ENCODE peak calls at places on chromosomes 13 and 19, in nine cellular contexts. V, P, T, Q, H, A, Z, S and N are unnamed samples.
A peak's percentile ranks its signal among the peaks of the same experiment; 100 is the strongest.

GRCh38 chr13:40161931-40162330 is 504.5 kb downstream of the FOXO1 start:
- DNase-seq in V (no peak), P (no peak), T (no peak), Q (no peak), H (no peak), A (no peak), Z (no peak), S (no peak), N (no peak)

GRCh38 chr19:18420931-18421330 is 1.7 kb downstream of the SSBP4 start:
- DNase-seq in V (no peak), P (no peak), T (no peak), Q (no peak), H (no peak), A (no peak), Z (no peak), S (no peak), N (no peak)

GRCh38 chr13:50527612-50528509 is 315.6 kb downstream of the DLEU7 start:
- DNase-seq in V (no peak), P (peak; percentile 4), T (no peak), Q (no peak), H (peak; percentile 38), A (no peak), Z (no peak), S (no peak), N (no peak)

GRCh38 chr19:17041994-17042393 is 15.4 kb upstream of the CPAMD8 start:
- DNase-seq in V (no peak), P (no peak), T (no peak), Q (peak; percentile 70), H (no peak), A (no peak), Z (peak; percentile 9), S (no peak), N (peak; percentile 91)

GRCh38 chr13:113589251-113589960 is 4.9 kb downstream of the TFDP1 start:
- DNase-seq in V (peak; percentile 16), P (no peak), T (no peak), Q (peak; percentile 20), H (no peak), A (no peak), Z (no peak), S (no peak), N (peak; percentile 76)

GRCh38 chr19:15283141-15283885 is 49.0 kb downstream of the BRD4 start:
- DNase-seq in V (peak; percentile 52), P (no peak), T (no peak), Q (no peak), H (peak; percentile 61), A (peak; percentile 33), Z (no peak), S (no peak), N (no peak)

GRCh38 chr13:111912453-111912866 is 154.5 kb upstream of the SOX1 start:
- DNase-seq in V (no peak), P (no peak), T (no peak), Q (no peak), H (no peak), A (no peak), Z (no peak), S (peak; percentile 16), N (peak; percentile 76)

GRCh38 chr13:29958476-29958875 is 108.1 kb upstream of the UBL3 start:
- DNase-seq in V (no peak), P (no peak), T (no peak), Q (no peak), H (no peak), A (no peak), Z (no peak), S (no peak), N (no peak)

GRCh38 chr13:47215741-47216140 is 318.9 kb upstream of the HTR2A start:
- DNase-seq in V (no peak), P (peak; percentile 1), T (peak; percentile 11), Q (no peak), H (peak; percentile 71), A (peak; percentile 68), Z (peak; percentile 85), S (no peak), N (no peak)

GRCh38 chr13:109331898-109332297 is 454.5 kb downstream of the IRS2 start:
- DNase-seq in V (no peak), P (no peak), T (no peak), Q (no peak), H (no peak), A (no peak), Z (peak; percentile 87), S (no peak), N (no peak)

GRCh38 chr19:45972944-45973525 is 630 bp downstream of the NOVA2 start:
- DNase-seq in V (no peak), P (no peak), T (peak; percentile 50), Q (no peak), H (no peak), A (no peak), Z (no peak), S (no peak), N (no peak)

GRCh38 chr13:30551194-30551593 is 66.5 kb upstream of the USPL1 start:
- DNase-seq in V (no peak), P (peak; percentile 45), T (no peak), Q (no peak), H (peak; percentile 47), A (no peak), Z (peak; percentile 11), S (no peak), N (no peak)

GRCh38 chr19:38932425-38933179 is 1.9 kb downstream of the MRPS12 start:
- DNase-seq in V (no peak), P (peak; percentile 88), T (no peak), Q (no peak), H (peak; percentile 31), A (no peak), Z (no peak), S (no peak), N (no peak)

GRCh38 chr13:48154671-48155070 is 59.8 kb upstream of the MED4 start:
- DNase-seq in V (no peak), P (no peak), T (no peak), Q (no peak), H (no peak), A (no peak), Z (no peak), S (no peak), N (no peak)

GRCh38 chr13:21674271-21675009 is 3.6 kb downstream of the FGF9 start:
- DNase-seq in V (no peak), P (no peak), T (peak; percentile 64), Q (peak; percentile 33), H (no peak), A (no peak), Z (no peak), S (no peak), N (no peak)

GRCh38 chr19:8631425-8631819 is 989 bp downstream of the NFILZ start:
- DNase-seq in V (no peak), P (peak; percentile 95), T (no peak), Q (no peak), H (no peak), A (no peak), Z (no peak), S (no peak), N (peak; percentile 87)

GRCh38 chr13:93847162-93847561 is 620.6 kb downstream of the GPC6 start:
- DNase-seq in V (no peak), P (peak; percentile 29), T (no peak), Q (no peak), H (peak; percentile 72), A (peak; percentile 42), Z (peak; percentile 50), S (no peak), N (no peak)

GRCh38 chr19:35805518-35806102 is 7.0 kb downstream of the PRODH2 start:
- DNase-seq in V (no peak), P (no peak), T (no peak), Q (no peak), H (no peak), A (no peak), Z (no peak), S (no peak), N (no peak)

GRCh38 chr13:26971990-26972888 is 199.4 kb downstream of the USP12 start:
- DNase-seq in V (no peak), P (peak; percentile 80), T (no peak), Q (no peak), H (peak; percentile 25), A (no peak), Z (no peak), S (no peak), N (no peak)
- TF ChIP-seq CTCF in V (no peak), P (peak; percentile 42), T (no peak), Q (no peak), H (peak; percentile 72), A (peak; percentile 53), Z (peak; percentile 35), S (no peak), N (peak; percentile 42)

DNA sequence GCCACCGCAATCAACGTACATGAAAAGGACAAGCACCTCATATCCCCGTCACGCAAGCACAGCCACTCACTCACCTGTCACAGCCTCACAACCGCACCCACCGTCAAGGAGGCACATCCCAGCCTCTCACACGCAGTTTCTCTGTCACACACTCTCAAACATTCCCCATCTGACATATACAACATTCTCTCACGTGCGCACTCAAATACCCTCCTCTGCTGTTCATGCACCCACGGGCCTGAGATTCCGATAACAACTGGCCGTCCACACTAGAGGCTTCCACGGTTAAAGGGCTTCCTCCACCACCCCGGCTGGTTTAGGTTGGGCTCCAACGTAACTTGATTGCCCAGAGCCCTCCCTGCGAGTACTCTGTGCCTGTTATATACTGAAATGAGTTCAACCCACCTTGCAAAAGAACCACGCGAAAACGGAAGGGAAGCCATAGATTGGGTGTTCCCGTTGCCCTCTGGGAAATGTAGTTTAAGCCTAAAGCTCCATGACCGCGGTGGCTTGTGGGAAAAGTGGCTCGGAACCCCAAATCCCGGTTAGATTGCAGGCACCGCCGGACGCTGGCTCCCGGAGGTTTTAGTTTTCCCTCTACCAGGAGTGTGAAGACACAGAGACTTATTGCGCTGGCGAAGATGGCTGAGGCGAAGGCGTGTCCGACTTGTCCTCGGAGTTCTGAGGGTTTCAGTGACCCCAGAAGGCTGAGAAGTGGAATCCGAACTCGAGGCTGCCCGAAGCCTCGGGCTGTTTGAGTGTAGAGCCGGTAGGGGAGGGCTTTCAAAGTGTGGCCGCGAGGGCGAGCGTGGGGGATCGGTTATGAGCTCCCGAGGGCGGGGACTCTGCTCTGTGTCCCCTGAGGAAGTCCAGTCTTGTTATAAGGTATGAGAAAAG is at the start of gene ZNF573:
- DNase-seq in V (peak; percentile 81), P (peak; percentile 96), T (peak; percentile 84), Q (peak; percentile 91), H (peak; percentile 86), A (peak; percentile 65), Z (peak; percentile 84), S (peak; percentile 87), N (peak; percentile 91)
- TF ChIP-seq CTCF in V (peak; percentile 29), P (no peak), T (no peak), Q (no peak), H (peak; percentile 15), A (peak; percentile 35), Z (peak; percentile 8), S (no peak), N (no peak)

DNA sequence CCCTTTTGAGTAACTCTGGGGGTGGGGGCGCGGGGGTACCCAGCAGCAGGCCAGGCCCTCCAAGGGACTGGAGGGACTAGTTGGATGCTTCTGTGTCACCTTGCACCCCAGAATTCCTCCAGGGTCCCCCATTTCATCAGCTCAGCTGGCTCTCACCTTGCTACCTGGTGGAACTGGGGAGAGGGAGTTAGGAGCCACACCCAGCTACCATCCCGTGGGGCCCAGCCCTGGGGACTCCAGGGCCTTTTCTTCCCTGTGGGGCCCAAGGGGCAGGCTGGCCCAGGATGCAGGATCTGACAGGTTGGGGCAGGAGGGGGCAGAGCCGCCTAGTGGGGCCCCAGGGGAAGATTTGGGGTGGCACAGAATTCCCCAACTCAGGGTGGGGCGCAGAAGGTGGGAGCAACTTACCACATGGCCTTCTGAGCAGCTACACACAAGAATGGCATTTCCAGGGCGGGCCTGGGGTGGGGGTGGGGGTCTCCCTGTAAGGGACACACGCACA is 32.8 kb upstream of the NANOS3 start:
- DNase-seq in V (no peak), P (peak; percentile 78), T (no peak), Q (no peak), H (peak; percentile 93), A (no peak), Z (no peak), S (no peak), N (no peak)
- TF ChIP-seq CTCF in V (no peak), P (no peak), T (no peak), Q (no peak), H (peak; percentile 36), A (no peak), Z (no peak), S (no peak), N (no peak)

GRCh38 chr19:50897612-50898011 is 13.6 kb downstream of the KLK4 start:
- DNase-seq in V (no peak), P (no peak), T (no peak), Q (no peak), H (no peak), A (no peak), Z (no peak), S (no peak), N (no peak)
- TF ChIP-seq CTCF in V (no peak), P (no peak), T (no peak), Q (no peak), H (no peak), A (no peak), Z (no peak), S (no peak), N (no peak)